ENCODE peak calls at places on chromosomes 5 and 9, in four cellular contexts. One of them, this sample, is unnamed.
A peak's percentile ranks its signal among the peaks of the same experiment; 100 is the strongest.

GRCh38 chr9:97475079-97475478 is 26.4 kb upstream of the TMOD1 start:
- DNase-seq in K562: no peak
- DNase-seq in HCT116: no peak
- DNase-seq in HepG2: no peak
- DNase-seq in this sample: no peak

GRCh38 chr5:100668511-100668910 is 133.3 kb downstream of the FAM174A start:
- DNase-seq in HepG2: no peak
- DNase-seq in HCT116: peak; percentile 8
- DNase-seq in K562: no peak
- DNase-seq in this sample: no peak

GRCh38 chr5:1555011-1555807 is 31.4 kb upstream of the LPCAT1 start:
- DNase-seq in K562: peak; percentile 8
- DNase-seq in HCT116: peak; percentile 19
- DNase-seq in HepG2: peak; percentile 96
- DNase-seq in this sample: peak; percentile 98

GRCh38 chr5:98940586-98940985 is 11.8 kb upstream of the CHD1 start:
- DNase-seq in HepG2: no peak
- DNase-seq in K562: no peak
- DNase-seq in HCT116: no peak
- DNase-seq in this sample: no peak

GRCh38 chr5:151755383-151755782 is 3.0 kb downstream of the ATOX1 start:
- DNase-seq in HepG2: peak; percentile 82
- DNase-seq in HCT116: no peak
- DNase-seq in K562: no peak
- DNase-seq in this sample: no peak

GRCh38 chr9:68706579-68707201 is 1.6 kb downstream of the PIP5K1B start:
- DNase-seq in HCT116: no peak
- DNase-seq in HepG2: no peak
- DNase-seq in K562: no peak
- DNase-seq in this sample: no peak

GRCh38 chr9:87516222-87516930 is 18.7 kb downstream of the DAPK1 start:
- DNase-seq in K562: peak; percentile 53
- DNase-seq in HepG2: peak; percentile 41
- DNase-seq in HCT116: no peak
- DNase-seq in this sample: no peak

GRCh38 chr9:87862536-87863268 is 20.0 kb upstream of the SPATA31E1 start:
- DNase-seq in HCT116: peak; percentile 35
- DNase-seq in K562: no peak
- DNase-seq in HepG2: no peak
- DNase-seq in this sample: no peak

GRCh38 chr5:73633060-73633459 is 7.1 kb downstream of the ARHGEF28 start:
- DNase-seq in K562: no peak
- DNase-seq in HepG2: no peak
- DNase-seq in HCT116: no peak
- DNase-seq in this sample: no peak

GRCh38 chr5:126422994-126423788 is at the start of gene GRAMD2B:
- DNase-seq in HCT116: peak; percentile 83
- DNase-seq in K562: peak; percentile 23
- DNase-seq in HepG2: peak; percentile 18
- DNase-seq in this sample: no peak

GRCh38 chr5:124596595-124597388 is 149.6 kb downstream of the ZNF608 start:
- DNase-seq in HepG2: peak; percentile 89
- DNase-seq in HCT116: peak; percentile 51
- DNase-seq in K562: peak; percentile 36
- DNase-seq in this sample: peak; percentile 68

GRCh38 chr9:87599901-87600610 is 102.4 kb downstream of the DAPK1 start:
- DNase-seq in HepG2: peak; percentile 73
- DNase-seq in K562: no peak
- DNase-seq in HCT116: no peak
- DNase-seq in this sample: no peak

DNA sequence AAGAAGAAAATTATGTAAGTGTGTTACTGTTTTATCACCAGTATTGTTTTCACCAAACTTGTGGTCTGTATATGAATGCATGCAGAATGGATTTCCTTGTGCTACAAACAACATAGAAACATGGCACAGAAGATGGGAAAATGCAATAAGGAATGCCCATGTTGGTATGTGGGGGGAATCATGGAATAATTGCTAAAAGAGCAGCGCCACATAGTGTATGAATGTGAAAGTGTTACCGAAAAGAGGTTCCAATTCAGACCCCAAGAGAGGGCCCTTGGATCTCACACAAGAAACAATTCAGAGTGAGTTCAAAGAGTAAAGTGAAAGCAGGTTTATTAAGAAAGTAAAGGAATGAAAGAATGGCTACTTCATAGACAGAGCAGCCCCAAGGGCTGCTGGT is 26.4 kb upstream of the TYRP1 start:
- DNase-seq in HepG2: peak; percentile 2
- DNase-seq in K562: no peak
- DNase-seq in HCT116: no peak
- DNase-seq in this sample: no peak
- TF ChIP-seq CTCF in HepG2: no peak
- TF ChIP-seq CTCF in K562: no peak
- TF ChIP-seq CTCF in HCT116: no peak
- TF ChIP-seq CTCF in this sample: peak; percentile 18

GRCh38 chr5:10162468-10162867 is 87.2 kb downstream of the ATPSCKMT start:
- DNase-seq in HepG2: no peak
- DNase-seq in HCT116: no peak
- DNase-seq in K562: no peak
- DNase-seq in this sample: no peak

GRCh38 chr5:10172242-10172641 is 77.4 kb downstream of the ATPSCKMT start:
- DNase-seq in K562: no peak
- DNase-seq in HepG2: no peak
- DNase-seq in HCT116: no peak
- DNase-seq in this sample: no peak

GRCh38 chr5:10166392-10166791 is 83.3 kb downstream of the ATPSCKMT start:
- DNase-seq in HepG2: no peak
- DNase-seq in HCT116: no peak
- DNase-seq in K562: no peak
- DNase-seq in this sample: no peak

GRCh38 chr5:10168254-10168653 is 81.4 kb downstream of the ATPSCKMT start:
- DNase-seq in HepG2: no peak
- DNase-seq in HCT116: no peak
- DNase-seq in K562: no peak
- DNase-seq in this sample: no peak

GRCh38 chr5:10167806-10168205 is 81.9 kb downstream of the ATPSCKMT start:
- DNase-seq in HepG2: no peak
- DNase-seq in HCT116: no peak
- DNase-seq in K562: no peak
- DNase-seq in this sample: no peak
- TF ChIP-seq TCF7L2 in HepG2: no peak
- TF ChIP-seq TCF7L2 in HCT116: no peak
- TF ChIP-seq TCF7L2 in K562: no peak
- TF ChIP-seq TCF7L2 in this sample: no peak

DNA sequence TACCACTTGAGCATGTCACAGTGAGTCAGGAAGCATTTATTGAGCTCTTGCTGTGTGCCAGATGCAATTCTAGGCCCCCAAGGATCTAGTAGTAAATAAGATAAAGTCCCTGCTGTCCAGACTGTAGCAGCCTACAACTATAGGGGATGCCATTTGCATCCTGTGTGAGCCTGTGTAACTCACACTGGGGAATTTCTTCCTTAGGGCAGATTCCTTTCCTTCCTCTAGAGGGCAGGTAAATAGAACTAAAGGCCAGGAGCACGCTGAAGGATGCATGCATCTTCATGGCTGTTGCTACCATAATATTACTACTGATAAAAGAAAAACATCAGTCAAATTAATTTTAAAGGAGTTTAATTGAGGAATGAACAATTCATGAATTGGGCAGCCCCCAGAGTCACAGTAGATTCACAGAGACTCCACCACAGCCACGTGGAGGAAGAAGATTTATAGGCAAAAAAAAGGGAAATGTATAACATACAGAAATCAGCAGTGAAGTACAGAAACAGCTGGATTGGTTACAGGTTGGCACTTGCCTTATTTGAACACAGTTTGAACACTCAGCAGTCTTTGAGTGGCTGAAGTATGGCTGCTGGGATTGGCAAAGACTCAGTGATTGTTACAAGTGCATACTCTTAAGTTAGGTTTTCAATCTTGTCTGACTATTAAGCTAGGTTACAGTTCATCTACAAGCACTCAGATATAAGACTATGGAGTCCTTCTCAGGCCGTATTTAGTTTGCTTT is 98.9 kb downstream of the ACTL7B start:
- DNase-seq in HCT116: peak; percentile 33
- DNase-seq in K562: no peak
- DNase-seq in HepG2: peak; percentile 29
- DNase-seq in this sample: no peak
- TF ChIP-seq CTCF in HCT116: peak; percentile 35
- TF ChIP-seq CTCF in K562: peak; percentile 12
- TF ChIP-seq CTCF in HepG2: peak; percentile 37
- TF ChIP-seq CTCF in this sample: peak; percentile 25

GRCh38 chr9:79584655-79584982 is 12.9 kb downstream of the TLE4 start:
- DNase-seq in K562: no peak
- DNase-seq in HepG2: no peak
- DNase-seq in HCT116: no peak
- DNase-seq in this sample: no peak
- TF ChIP-seq TCF7L2 in K562: no peak
- TF ChIP-seq TCF7L2 in HepG2: no peak
- TF ChIP-seq TCF7L2 in HCT116: no peak
- TF ChIP-seq TCF7L2 in this sample: no peak

DNA sequence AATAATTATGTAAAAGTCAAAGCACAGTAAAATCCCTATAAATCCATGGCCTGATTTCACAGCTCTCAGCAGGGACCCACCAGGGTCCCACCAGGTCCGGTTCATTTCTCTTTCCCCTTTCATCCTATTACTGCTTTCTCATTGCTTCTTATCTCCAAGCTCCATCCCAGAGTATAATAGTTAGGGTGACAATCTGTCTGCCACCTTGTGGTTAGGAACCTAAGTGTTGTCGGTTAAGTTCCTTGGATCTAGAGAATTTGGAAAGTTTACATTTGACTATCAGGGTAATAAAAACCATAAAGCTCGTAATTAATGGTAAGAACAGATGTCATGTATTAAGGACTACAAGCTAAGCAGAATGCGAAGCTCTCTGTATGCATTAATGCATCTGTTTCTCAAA is 259.1 kb downstream of the SH3GL2 start:
- DNase-seq in K562: no peak
- DNase-seq in HepG2: peak; percentile 6
- DNase-seq in HCT116: no peak
- DNase-seq in this sample: no peak
- TF ChIP-seq CTCF in K562: no peak
- TF ChIP-seq CTCF in HepG2: no peak
- TF ChIP-seq CTCF in HCT116: no peak
- TF ChIP-seq CTCF in this sample: no peak

DNA sequence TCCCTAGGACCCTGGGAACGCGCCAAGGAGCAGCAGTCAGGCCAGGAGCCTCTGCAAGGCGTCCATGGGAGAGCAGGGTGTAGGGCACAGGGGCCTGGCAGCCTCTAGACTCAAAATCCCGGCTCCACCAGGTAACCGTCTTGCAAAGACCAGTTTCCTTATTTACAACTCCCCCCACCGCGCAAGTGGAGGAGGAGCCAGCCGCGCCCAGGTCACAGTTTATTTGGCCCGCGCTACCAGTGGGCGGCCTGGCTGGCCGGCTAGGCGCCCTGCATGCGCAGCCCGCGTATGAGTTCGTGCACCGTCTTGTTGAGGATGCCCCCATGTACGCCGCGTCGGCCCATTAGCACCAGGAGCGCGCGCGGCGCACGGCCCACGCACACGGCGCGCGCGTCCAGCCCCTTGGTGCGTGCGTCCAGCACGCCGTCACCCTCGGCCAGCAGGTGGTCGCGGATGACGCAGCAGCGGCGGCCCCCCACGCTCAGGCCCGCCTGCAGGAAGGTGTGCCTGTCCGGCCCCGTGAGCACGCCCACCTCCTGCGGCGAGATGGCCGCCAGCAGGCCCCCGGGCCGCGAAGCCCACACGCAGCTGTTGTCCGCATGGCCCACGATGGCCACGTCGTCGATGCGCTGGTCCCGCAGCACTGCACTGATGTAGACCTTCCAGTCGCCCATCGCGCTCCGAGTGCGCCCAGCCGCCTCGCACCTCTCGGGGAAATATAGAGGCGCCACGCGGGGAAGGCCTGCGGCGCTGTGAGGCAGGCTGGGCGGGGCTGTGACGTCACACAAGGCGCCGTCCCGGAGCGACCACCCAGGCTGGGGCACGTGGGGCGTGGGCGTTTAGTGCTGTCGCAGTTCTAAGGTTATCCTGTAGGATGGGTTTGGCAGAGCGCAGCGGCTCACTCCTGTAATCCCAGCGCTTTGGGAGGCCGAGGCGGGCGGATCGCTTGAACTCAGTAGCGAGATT is at the start of gene PFN3:
- DNase-seq in HCT116: no peak
- DNase-seq in K562: no peak
- DNase-seq in HepG2: no peak
- DNase-seq in this sample: no peak
- TF ChIP-seq TCF7L2 in HCT116: no peak
- TF ChIP-seq TCF7L2 in K562: no peak
- TF ChIP-seq TCF7L2 in HepG2: no peak
- TF ChIP-seq TCF7L2 in this sample: no peak

DNA sequence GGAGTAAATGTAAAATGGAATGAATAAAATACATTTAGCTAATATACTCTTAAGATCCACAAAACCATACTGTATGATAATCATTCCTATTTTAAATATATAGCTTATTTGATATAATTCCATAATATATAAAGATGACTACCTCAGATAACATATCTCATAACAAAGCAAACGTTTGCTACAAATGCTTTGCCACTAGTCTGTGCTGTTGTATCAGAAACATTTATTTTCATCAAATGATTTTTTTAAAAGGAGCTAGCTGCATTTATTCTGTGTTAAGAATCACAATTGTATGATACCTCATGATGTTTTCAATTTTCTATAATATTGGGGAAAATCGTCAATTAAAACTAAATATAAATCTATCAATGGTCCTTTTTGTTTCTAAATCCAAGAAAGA is 567.2 kb downstream of the PTPRD start:
- DNase-seq in HCT116: no peak
- DNase-seq in K562: no peak
- DNase-seq in HepG2: no peak
- DNase-seq in this sample: no peak
- TF ChIP-seq CTCF in HCT116: no peak
- TF ChIP-seq CTCF in K562: no peak
- TF ChIP-seq CTCF in HepG2: peak; percentile 13
- TF ChIP-seq CTCF in this sample: no peak

GRCh38 chr9:34992376-34992951 is 2.9 kb downstream of the DNAJB5 start:
- DNase-seq in HCT116: peak; percentile 22
- DNase-seq in K562: peak; percentile 39
- DNase-seq in HepG2: peak; percentile 24
- DNase-seq in this sample: no peak
- TF ChIP-seq TCF7L2 in HCT116: peak; percentile 59
- TF ChIP-seq TCF7L2 in K562: no peak
- TF ChIP-seq TCF7L2 in HepG2: no peak
- TF ChIP-seq TCF7L2 in this sample: no peak